ENCODE peak calls at places on chromosomes 1 and 21, in eight cellular contexts. One of them, this sample, is unnamed.

GRCh38 chr1:20620005-20620404 is 13.3 kb upstream of the PINK1 start:
- DNase-seq in activated CD4-positive, CD25-positive, alpha-beta regulatory T cell treated with anti-CD3 and anti-CD28 coated beads, Interleukin-2, amount 50 U/mL, for 16 hours: no peak
- DNase-seq in NCI-H1930: no peak
- DNase-seq in fibroblast of gingiva: no peak
- DNase-seq in fibroblast of lung: no peak
- DNase-seq in HT-29: no peak
- DNase-seq in kidney: no peak
- DNase-seq in thoracic aorta: no peak
- DNase-seq in this sample: no peak

GRCh38 chr1:198156111-198156744 is 570 bp upstream of the NEK7 start:
- DNase-seq in kidney: no peak
- DNase-seq in fibroblast of gingiva: peak
- DNase-seq in NCI-H1930: no peak
- DNase-seq in activated CD4-positive, CD25-positive, alpha-beta regulatory T cell treated with anti-CD3 and anti-CD28 coated beads, Interleukin-2, amount 50 U/mL, for 16 hours: peak
- DNase-seq in fibroblast of lung: peak
- DNase-seq in HT-29: peak
- DNase-seq in thoracic aorta: no peak
- DNase-seq in this sample: no peak

GRCh38 chr21:33642896-33643657 is 776 bp downstream of the ITSN1 start:
- DNase-seq in activated CD4-positive, CD25-positive, alpha-beta regulatory T cell treated with anti-CD3 and anti-CD28 coated beads, Interleukin-2, amount 50 U/mL, for 16 hours: no peak
- DNase-seq in thoracic aorta: no peak
- DNase-seq in NCI-H1930: no peak
- DNase-seq in fibroblast of gingiva: peak
- DNase-seq in kidney: peak
- DNase-seq in fibroblast of lung: peak
- DNase-seq in HT-29: peak
- DNase-seq in this sample: peak

GRCh38 chr1:91749690-91750335 is 136.1 kb downstream of the TGFBR3 start:
- DNase-seq in HT-29: no peak
- DNase-seq in thoracic aorta: no peak
- DNase-seq in fibroblast of lung: no peak
- DNase-seq in activated CD4-positive, CD25-positive, alpha-beta regulatory T cell treated with anti-CD3 and anti-CD28 coated beads, Interleukin-2, amount 50 U/mL, for 16 hours: no peak
- DNase-seq in fibroblast of gingiva: peak
- DNase-seq in NCI-H1930: no peak
- DNase-seq in kidney: no peak
- DNase-seq in this sample: no peak

GRCh38 chr1:6254691-6255090 is 6.2 kb downstream of the GPR153 start:
- DNase-seq in HT-29: no peak
- DNase-seq in NCI-H1930: no peak
- DNase-seq in fibroblast of lung: no peak
- DNase-seq in activated CD4-positive, CD25-positive, alpha-beta regulatory T cell treated with anti-CD3 and anti-CD28 coated beads, Interleukin-2, amount 50 U/mL, for 16 hours: no peak
- DNase-seq in kidney: no peak
- DNase-seq in thoracic aorta: no peak
- DNase-seq in fibroblast of gingiva: no peak
- DNase-seq in this sample: no peak

GRCh38 chr1:151815716-151816327 is 10.6 kb upstream of the LINGO4 start:
- DNase-seq in kidney: no peak
- DNase-seq in activated CD4-positive, CD25-positive, alpha-beta regulatory T cell treated with anti-CD3 and anti-CD28 coated beads, Interleukin-2, amount 50 U/mL, for 16 hours: no peak
- DNase-seq in NCI-H1930: no peak
- DNase-seq in thoracic aorta: no peak
- DNase-seq in fibroblast of gingiva: no peak
- DNase-seq in HT-29: no peak
- DNase-seq in fibroblast of lung: no peak
- DNase-seq in this sample: peak

GRCh38 chr1:109397451-109398342 is at the start of gene SORT1:
- DNase-seq in activated CD4-positive, CD25-positive, alpha-beta regulatory T cell treated with anti-CD3 and anti-CD28 coated beads, Interleukin-2, amount 50 U/mL, for 16 hours: peak
- DNase-seq in kidney: peak
- DNase-seq in HT-29: peak
- DNase-seq in thoracic aorta: peak
- DNase-seq in fibroblast of lung: peak
- DNase-seq in NCI-H1930: peak
- DNase-seq in fibroblast of gingiva: peak
- DNase-seq in this sample: peak

GRCh38 chr1:36582066-36582755 is 99.5 kb upstream of the CSF3R start:
- DNase-seq in HT-29: no peak
- DNase-seq in fibroblast of lung: no peak
- DNase-seq in kidney: no peak
- DNase-seq in fibroblast of gingiva: no peak
- DNase-seq in NCI-H1930: no peak
- DNase-seq in activated CD4-positive, CD25-positive, alpha-beta regulatory T cell treated with anti-CD3 and anti-CD28 coated beads, Interleukin-2, amount 50 U/mL, for 16 hours: no peak
- DNase-seq in thoracic aorta: no peak
- DNase-seq in this sample: no peak

GRCh38 chr1:41330588-41331545 is 30.4 kb upstream of the FOXO6 start:
- DNase-seq in thoracic aorta: no peak
- DNase-seq in HT-29: no peak
- DNase-seq in NCI-H1930: no peak
- DNase-seq in kidney: no peak
- DNase-seq in fibroblast of lung: no peak
- DNase-seq in activated CD4-positive, CD25-positive, alpha-beta regulatory T cell treated with anti-CD3 and anti-CD28 coated beads, Interleukin-2, amount 50 U/mL, for 16 hours: no peak
- DNase-seq in fibroblast of gingiva: no peak
- DNase-seq in this sample: no peak

GRCh38 chr1:192439373-192440025 is 122.7 kb downstream of the RGS21 start:
- DNase-seq in activated CD4-positive, CD25-positive, alpha-beta regulatory T cell treated with anti-CD3 and anti-CD28 coated beads, Interleukin-2, amount 50 U/mL, for 16 hours: no peak
- DNase-seq in NCI-H1930: no peak
- DNase-seq in thoracic aorta: no peak
- DNase-seq in kidney: no peak
- DNase-seq in fibroblast of gingiva: no peak
- DNase-seq in fibroblast of lung: peak
- DNase-seq in HT-29: no peak
- DNase-seq in this sample: no peak

This sample was measured in spleen.